ENCODE peak calls at places on chromosomes 11 and 22, in ten cellular contexts. F, A, R, K, J, O, B, D, E and S are unnamed samples.

GRCh38 chr11:69912161-69912910 is 93.1 kb upstream of the FGF3 start:
- DNase-seq in A (no peak), J (peak; percentile 1), O (no peak), R (no peak), F (no peak), D (no peak), B (no peak), E (no peak), K (peak; percentile 15), S (no peak)

GRCh38 chr11:13333456-13333957 is 55.9 kb downstream of the BMAL1 start:
- DNase-seq in E (no peak), D (no peak), F (no peak), R (peak; percentile 90), K (no peak), A (no peak), J (no peak), O (no peak), B (no peak), S (peak; percentile 88)

GRCh38 chr11:120714448-120714847 is 202.9 kb downstream of the GRIK4 start:
- DNase-seq in F (no peak), J (no peak), K (no peak), O (no peak), B (no peak), R (peak; percentile 83), D (no peak), A (no peak), E (no peak), S (no peak)

GRCh38 chr11:102007567-102008437 is 39.4 kb upstream of the CFAP300 start:
- DNase-seq in K (no peak), R (peak; percentile 81), F (no peak), E (peak; percentile 57), D (no peak), B (peak; percentile 41), O (no peak), J (no peak), A (peak; percentile 18), S (peak; percentile 36)

GRCh38 chr22:49659924-49660315 is 167.8 kb downstream of the BRD1 start:
- DNase-seq in O (no peak), D (peak; percentile 6), K (no peak), E (no peak), A (no peak), J (no peak), R (no peak), B (no peak), F (peak; percentile 28), S (no peak)

GRCh38 chr11:1820463-1821325 is 14.1 kb upstream of the SYT8 start:
- DNase-seq in B (no peak), J (no peak), O (no peak), F (no peak), K (no peak), R (no peak), A (no peak), D (no peak), E (peak; percentile 62), S (no peak)

GRCh38 chr11:72730706-72731105 is 21.5 kb downstream of the ARAP1 start:
- DNase-seq in R (no peak), B (no peak), D (no peak), J (no peak), A (no peak), F (no peak), O (no peak), K (no peak), E (no peak), S (no peak)

GRCh38 chr11:67436459-67437081 is 912 bp downstream of the PTPRCAP start:
- DNase-seq in R (no peak), J (peak; percentile 47), E (no peak), B (peak; percentile 91), K (peak; percentile 65), D (no peak), F (no peak), A (no peak), O (peak; percentile 35), S (peak; percentile 33)

GRCh38 chr11:2942872-2943710 is 13.9 kb upstream of the PHLDA2 start:
- DNase-seq in A (no peak), D (no peak), B (no peak), O (no peak), F (no peak), E (no peak), R (no peak), J (no peak), K (no peak), S (no peak)

GRCh38 chr11:74677131-74677530 is 54.1 kb downstream of the CHRDL2 start:
- DNase-seq in F (peak; percentile 5), B (peak; percentile 4), J (no peak), D (no peak), K (no peak), A (no peak), R (no peak), O (no peak), E (no peak), S (no peak)

GRCh38 chr22:36536717-36537116 is 7.8 kb upstream of the EIF3D start:
- DNase-seq in R (no peak), K (no peak), J (no peak), E (no peak), B (no peak), D (no peak), F (no peak), A (no peak), O (no peak), S (no peak)

GRCh38 chr22:44158766-44159165 is 22.0 kb upstream of the PARVG start:
- DNase-seq in J (no peak), R (no peak), F (no peak), D (no peak), E (no peak), O (no peak), B (no peak), K (no peak), A (no peak), S (no peak)

GRCh38 chr11:107716884-107717532 is 5.2 kb upstream of the SLN start:
- DNase-seq in B (no peak), F (no peak), K (no peak), A (no peak), D (no peak), J (no peak), R (peak; percentile 81), O (no peak), E (peak; percentile 9), S (no peak)

GRCh38 chr11:12815931-12816494 is 141.8 kb downstream of the TEAD1 start:
- DNase-seq in R (no peak), F (no peak), O (no peak), J (no peak), K (no peak), A (no peak), D (no peak), E (no peak), B (no peak), S (no peak)

GRCh38 chr22:43867839-43868652 is 5.7 kb upstream of the SULT4A1 start:
- DNase-seq in A (no peak), R (peak; percentile 51), B (no peak), O (no peak), F (peak; percentile 87), E (peak; percentile 50), K (no peak), J (no peak), D (peak; percentile 75), S (peak; percentile 33)

GRCh38 chr11:84564867-84565184 is 1062.3 kb downstream of the DLG2 start:
- DNase-seq in D (no peak), K (no peak), O (no peak), J (no peak), R (no peak), E (no peak), F (no peak), B (no peak), A (no peak), S (no peak)

GRCh38 chr11:126060651-126061220 is 1.9 kb downstream of the CDON start:
- DNase-seq in F (no peak), B (no peak), K (no peak), E (no peak), A (no peak), D (no peak), J (no peak), O (no peak), R (peak; percentile 45), S (no peak)

GRCh38 chr11:3126901-3127691 is 38.0 kb downstream of the OSBPL5 start:
- DNase-seq in O (no peak), D (no peak), B (no peak), A (no peak), K (no peak), E (no peak), J (no peak), R (no peak), F (no peak), S (no peak)

GRCh38 chr11:67351275-67352005 is 1.9 kb downstream of the POLD4 start:
- DNase-seq in J (peak; percentile 52), B (peak; percentile 82), R (peak; percentile 89), F (peak; percentile 69), K (peak; percentile 73), D (no peak), E (peak; percentile 81), O (no peak), A (no peak), S (peak; percentile 75)

GRCh38 chr11:46675949-46676348 is 24.5 kb downstream of the ARHGAP1 start:
- DNase-seq in E (no peak), O (no peak), B (peak; percentile 19), R (no peak), J (no peak), K (no peak), F (no peak), D (no peak), A (no peak), S (no peak)

GRCh38 chr11:11028017-11028692 is 170.3 kb upstream of the ZBED5 start:
- DNase-seq in K (peak; percentile 76), O (peak; percentile 64), J (peak; percentile 66), F (peak; percentile 61), A (no peak), B (peak; percentile 44), E (peak; percentile 45), D (peak; percentile 56), R (peak; percentile 68), S (peak; percentile 59)

GRCh38 chr22:20777420-20778177 is 3.7 kb downstream of the SERPIND1 start:
- DNase-seq in B (no peak), R (peak; percentile 83), A (peak; percentile 71), D (no peak), K (no peak), J (no peak), O (no peak), F (no peak), E (peak; percentile 33), S (peak; percentile 56)

GRCh38 chr22:41333806-41334205 is 32.5 kb downstream of the ZC3H7B start:
- DNase-seq in J (no peak), K (no peak), E (no peak), F (no peak), R (no peak), D (no peak), A (no peak), B (no peak), O (no peak), S (no peak)